ENCODE peak calls at places on chromosomes 13 and 19, in seven cellular contexts. N is GM12878, O is esophagus muscularis mucosa, L is transverse colon, A is SK-N-SH, C is GM12892, W is stomach. D is an unnamed sample.

GRCh38 chr13:34035178-34035577 is 217.2 kb downstream of the RFC3 start:
- DNase-seq in N (no peak), O (no peak), L (no peak), A (no peak), C (no peak), W (no peak), D (no peak)

GRCh38 chr13:97108535-97108910 is 113.6 kb upstream of the MBNL2 start:
- DNase-seq in N (no peak), O (no peak), L (no peak), A (no peak), C (no peak), W (no peak), D (no peak)

GRCh38 chr19:35153701-35154534 is 617 bp upstream of the FXYD5 start:
- DNase-seq in N (no peak), O (no peak), L (peak; percentile 56), A (peak; percentile 79), C (peak; percentile 80), W (peak; percentile 58), D (no peak)

GRCh38 chr13:83215627-83216026 is 666.6 kb downstream of the SLITRK1 start:
- DNase-seq in N (no peak), O (no peak), L (no peak), A (no peak), C (no peak), W (no peak), D (no peak)

GRCh38 chr13:87669379-87669978 is 1.7 kb upstream of the SLITRK5 start:
- DNase-seq in N (no peak), O (no peak), L (no peak), A (peak; percentile 27), C (no peak), W (no peak), D (no peak)

GRCh38 chr19:36213793-36214387 is 575 bp downstream of the ZNF565 start:
- DNase-seq in N (no peak), O (no peak), L (no peak), A (no peak), C (no peak), W (no peak), D (no peak)

GRCh38 chr13:50634339-50634738 is 209.2 kb downstream of the DLEU7 start:
- DNase-seq in N (no peak), O (no peak), L (no peak), A (no peak), C (no peak), W (no peak), D (no peak)

GRCh38 chr19:30649149-30649548 is 277.0 kb downstream of the ZNF536 start:
- DNase-seq in N (no peak), O (no peak), L (no peak), A (no peak), C (no peak), W (no peak), D (no peak)

GRCh38 chr13:37984357-37984756 is 114.8 kb upstream of the TRPC4 start:
- DNase-seq in N (no peak), O (no peak), L (no peak), A (no peak), C (no peak), W (no peak), D (no peak)

GRCh38 chr13:111344471-111345191 is 24.2 kb downstream of the TEX29 start:
- DNase-seq in N (no peak), O (peak; percentile 84), L (no peak), A (no peak), C (no peak), W (peak; percentile 63), D (no peak)

GRCh38 chr13:19767966-19768365 is 14.8 kb downstream of the PSPC1 start:
- DNase-seq in N (no peak), O (no peak), L (no peak), A (no peak), C (no peak), W (no peak), D (no peak)

GRCh38 chr13:110731072-110731471 is 17.6 kb downstream of the ING1 start:
- DNase-seq in N (no peak), O (no peak), L (peak; percentile 45), A (no peak), C (no peak), W (no peak), D (no peak)

GRCh38 chr19:4606921-4607678 is 32.2 kb upstream of the TNFAIP8L1 start:
- DNase-seq in N (no peak), O (no peak), L (no peak), A (peak; percentile 89), C (no peak), W (no peak), D (no peak)

DNA sequence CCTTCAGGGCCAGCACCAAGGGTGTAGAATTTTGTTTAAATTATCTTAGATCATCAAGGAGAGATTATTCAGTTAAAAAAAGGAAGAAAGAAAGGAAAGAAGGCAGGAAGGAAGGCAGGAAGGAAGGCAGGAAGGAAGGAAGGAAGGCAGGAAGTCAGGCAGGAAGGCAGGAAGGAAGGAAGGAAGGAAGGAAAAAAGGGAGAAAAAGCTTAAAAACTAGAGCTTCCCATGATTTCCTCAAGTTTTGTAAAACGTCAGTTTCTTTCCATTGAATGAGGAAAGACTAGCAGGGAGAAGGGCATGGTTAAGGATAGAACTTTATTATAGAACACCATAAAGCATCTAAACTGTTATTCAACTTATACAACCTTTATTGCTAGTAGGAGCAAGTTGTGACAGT is 2672.0 kb upstream of the PCDH20 start:
- DNase-seq in N (no peak), O (no peak), L (no peak), A (no peak), C (no peak), W (no peak), D (no peak)
- TF ChIP-seq POLR2AphosphoS5 in N (no peak), O (no peak), L (no peak), A (no peak), C (no peak), W (no peak), D (no peak)

DNA sequence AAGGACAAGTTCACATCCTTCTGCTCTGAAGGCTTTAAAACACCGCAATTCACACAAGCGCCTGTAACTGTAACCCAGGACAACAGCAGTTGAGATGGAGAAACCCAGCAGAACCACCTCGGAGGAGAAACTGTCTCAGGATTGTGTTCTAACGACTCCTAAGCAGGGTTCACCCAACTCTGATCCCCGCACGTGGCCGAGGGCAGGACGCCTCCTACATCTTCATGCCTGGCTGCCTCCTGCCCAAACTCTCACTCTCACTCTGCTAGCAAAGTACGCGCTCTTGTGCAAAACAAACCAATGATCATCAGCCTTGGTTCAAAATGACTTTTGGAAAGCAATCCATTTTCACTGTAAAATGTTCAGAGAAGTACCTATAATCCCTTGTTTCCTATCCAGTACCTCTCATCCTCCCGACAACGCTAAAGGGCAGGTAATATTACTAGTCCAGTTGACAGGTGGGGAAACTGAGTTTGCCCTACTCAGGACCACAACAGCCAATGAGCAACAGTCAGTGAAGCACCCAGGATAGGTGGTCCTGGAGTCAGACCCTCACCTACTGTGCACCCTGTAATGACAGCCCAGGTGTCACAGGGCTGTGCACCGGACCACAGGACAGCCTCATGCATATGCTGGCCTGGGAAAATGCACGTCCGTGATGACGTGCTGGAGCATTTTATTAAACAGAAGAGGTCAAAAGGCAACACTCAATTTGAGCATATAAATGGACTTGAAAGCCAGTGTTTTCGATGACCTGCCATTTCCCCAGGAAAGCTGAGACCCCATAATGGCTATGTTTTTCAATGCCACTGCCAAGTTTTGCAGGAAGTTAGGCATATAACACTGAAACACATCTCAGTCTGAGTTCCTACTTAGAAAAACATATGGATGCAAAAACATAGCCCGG is 25.4 kb downstream of the EPS15L1 start:
- DNase-seq in N (peak; percentile 77), O (no peak), L (no peak), A (no peak), C (no peak), W (no peak), D (no peak)
- TF ChIP-seq POLR2AphosphoS5 in N (peak; percentile 62), O (no peak), L (no peak), A (no peak), C (peak; percentile 52), W (no peak), D (no peak)

DNA sequence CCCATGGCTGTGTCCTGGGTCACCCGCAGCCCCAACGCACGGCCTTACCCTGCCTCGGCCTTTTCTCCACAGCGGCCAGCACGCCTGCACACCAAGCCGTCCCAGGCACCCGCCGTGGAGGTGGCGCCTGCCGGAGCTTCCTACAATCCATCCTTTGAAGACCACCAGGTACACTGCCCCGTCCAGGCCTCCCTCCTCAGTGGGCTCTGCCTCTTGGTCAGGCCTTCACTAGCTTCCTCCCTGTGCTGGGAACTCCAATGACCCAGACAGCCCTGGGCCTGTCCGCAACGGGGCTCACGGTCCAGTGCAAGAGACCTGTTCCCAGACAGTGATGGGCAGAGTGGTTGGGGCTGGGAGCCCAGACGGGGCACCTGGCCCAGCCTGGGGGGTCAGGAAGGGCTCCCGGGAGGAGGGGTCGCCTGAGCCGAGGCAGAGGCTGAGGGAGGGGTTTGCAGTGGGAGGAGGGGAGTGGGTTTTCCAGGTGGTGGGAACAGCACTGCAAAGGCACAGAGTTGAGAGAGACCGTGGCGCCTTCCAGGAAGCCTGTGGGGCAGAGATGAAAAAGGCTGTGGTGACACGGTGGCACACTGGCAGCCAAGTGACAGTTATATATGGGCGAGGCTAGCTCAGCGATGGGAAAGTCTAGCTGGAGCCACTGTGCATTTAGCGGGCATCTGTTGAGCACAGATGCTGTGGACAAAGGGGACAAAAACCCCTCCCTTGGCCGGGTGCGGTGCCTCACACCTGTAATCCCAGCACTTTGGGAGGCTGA is 7.3 kb downstream of the NOP53 start:
- DNase-seq in N (no peak), O (no peak), L (no peak), A (no peak), C (no peak), W (no peak), D (no peak)
- TF ChIP-seq POLR2AphosphoS5 in N (no peak), O (no peak), L (no peak), A (no peak), C (no peak), W (no peak), D (no peak)

GRCh38 chr19:801861-802496 is 4.7 kb downstream of the PTBP1 start:
- DNase-seq in N (no peak), O (no peak), L (no peak), A (no peak), C (no peak), W (peak; percentile 60), D (no peak)
- TF ChIP-seq POLR2AphosphoS5 in N (no peak), O (no peak), L (no peak), A (no peak), C (no peak), W (no peak), D (no peak)

GRCh38 chr19:54456423-54457373 is 6.9 kb downstream of the LENG9 start:
- DNase-seq in N (no peak), O (no peak), L (no peak), A (no peak), C (no peak), W (no peak), D (no peak)

GRCh38 chr19:54453921-54454780 is 5.2 kb downstream of the LENG8 start:
- DNase-seq in N (no peak), O (no peak), L (no peak), A (no peak), C (no peak), W (no peak), D (no peak)

GRCh38 chr19:54457773-54458647 is 5.6 kb downstream of the LENG9 start:
- DNase-seq in N (no peak), O (no peak), L (no peak), A (no peak), C (no peak), W (no peak), D (no peak)

GRCh38 chr19:54454781-54455675 is 6.0 kb downstream of the LENG8 start:
- DNase-seq in N (no peak), O (no peak), L (no peak), A (no peak), C (no peak), W (no peak), D (no peak)

GRCh38 chr19:54455786-54456422 is 6.9 kb downstream of the LENG8 start:
- DNase-seq in N (no peak), O (no peak), L (no peak), A (no peak), C (no peak), W (no peak), D (no peak)
- TF ChIP-seq POLR2AphosphoS5 in N (peak; percentile 24), O (no peak), L (no peak), A (no peak), C (no peak), W (no peak), D (no peak)